ENCODE peak calls at places on chromosome 22, in six cellular contexts. K is esophagus squamous epithelium; R is fibroblast of lung; H is HCT116; D is CD4-positive, CD25-positive, alpha-beta regulatory T cell; N is aorta. C is an unnamed sample.

GRCh38 chr22:27124336-27125023 is 467.1 kb downstream of the MIAT start:
- DNase-seq in K (no peak), R (peak), H (no peak), D (no peak), N (peak), C (no peak)

GRCh38 chr22:45124176-45124857 is 39.4 kb upstream of the NUP50 start:
- DNase-seq in K (no peak), R (no peak), H (no peak), D (no peak), N (no peak), C (no peak)

GRCh38 chr22:30875481-30876215 is 92.9 kb downstream of the MORC2 start:
- DNase-seq in K (no peak), R (no peak), H (no peak), D (no peak), N (peak), C (peak)

GRCh38 chr22:27526851-27527250 is 274.7 kb downstream of the MN1 start:
- DNase-seq in K (no peak), R (no peak), H (no peak), D (no peak), N (no peak), C (no peak)

GRCh38 chr22:43882122-43882767 is 9.6 kb downstream of the PNPLA5 start:
- DNase-seq in K (no peak), R (no peak), H (no peak), D (no peak), N (peak), C (no peak)

GRCh38 chr22:42967933-42968332 is 47.0 kb downstream of the PACSIN2 start:
- DNase-seq in K (no peak), R (no peak), H (no peak), D (no peak), N (peak), C (peak)

GRCh38 chr22:17303840-17304779 is 65.2 kb upstream of the CECR2 start:
- DNase-seq in K (no peak), R (no peak), H (no peak), D (peak), N (no peak), C (no peak)

GRCh38 chr22:44622147-44622427 is 79.9 kb upstream of the PRR5 start:
- DNase-seq in K (no peak), R (no peak), H (no peak), D (no peak), N (no peak), C (no peak)

GRCh38 chr22:19103881-19104821 is 18.1 kb downstream of the DGCR2 start:
- DNase-seq in K (no peak), R (peak), H (no peak), D (no peak), N (no peak), C (no peak)

GRCh38 chr22:24819941-24820461 is 14.0 kb downstream of the SGSM1 start:
- DNase-seq in K (no peak), R (no peak), H (no peak), D (no peak), N (peak), C (peak)

GRCh38 chr22:21791635-21792625 is 56.3 kb upstream of the YPEL1 start:
- DNase-seq in K (no peak), R (peak), H (no peak), D (no peak), N (no peak), C (no peak)

GRCh38 chr22:43313497-43314474 is 29.4 kb downstream of the SCUBE1 start:
- DNase-seq in K (no peak), R (no peak), H (no peak), D (no peak), N (no peak), C (no peak)

GRCh38 chr22:28505416-28506156 is 174.1 kb downstream of the TTC28 start:
- DNase-seq in K (no peak), R (peak), H (no peak), D (no peak), N (peak), C (no peak)

GRCh38 chr22:30891443-30891755 is 77.2 kb downstream of the MORC2 start:
- DNase-seq in K (no peak), R (no peak), H (no peak), D (no peak), N (no peak), C (no peak)

GRCh38 chr22:25002241-25002985 is 49.9 kb downstream of the KIAA1671 start:
- DNase-seq in K (no peak), R (no peak), H (no peak), D (no peak), N (no peak), C (no peak)

GRCh38 chr22:26185190-26185589 is 15.9 kb downstream of the SEZ6L start:
- DNase-seq in K (no peak), R (no peak), H (no peak), D (no peak), N (no peak), C (no peak)

GRCh38 chr22:23389271-23390071 is 190.6 kb downstream of the IGLL1 start:
- DNase-seq in K (no peak), R (no peak), H (no peak), D (no peak), N (no peak), C (no peak)

GRCh38 chr22:36610567-36610966 is 81.6 kb upstream of the EIF3D start:
- DNase-seq in K (no peak), R (no peak), H (no peak), D (no peak), N (no peak), C (no peak)

GRCh38 chr22:36134167-36134566 is 26.4 kb downstream of the APOL3 start:
- DNase-seq in K (no peak), R (no peak), H (no peak), D (no peak), N (no peak), C (no peak)

GRCh38 chr22:23236026-23236425 is 55.7 kb downstream of the BCR start:
- DNase-seq in K (no peak), R (peak), H (no peak), D (no peak), N (peak), C (no peak)

GRCh38 chr22:48889209-48889830 is 938.4 kb downstream of the BRD1 start:
- DNase-seq in K (no peak), R (no peak), H (no peak), D (no peak), N (no peak), C (peak)

GRCh38 chr22:32411388-32411787 is 659 bp downstream of the RTCB start:
- DNase-seq in K (no peak), R (peak), H (no peak), D (no peak), N (no peak), C (no peak)

GRCh38 chr22:29570456-29570855 is 10.5 kb downstream of the NIPSNAP1 start:
- DNase-seq in K (no peak), R (no peak), H (no peak), D (no peak), N (no peak), C (no peak)

GRCh38 chr22:45164217-45165123 is 745 bp downstream of the NUP50 start:
- DNase-seq in K (no peak), R (peak), H (no peak), D (no peak), N (peak), C (peak)

GRCh38 chr22:43152355-43153071 is 1.2 kb downstream of the TSPO start:
- DNase-seq in K (peak), R (peak), H (no peak), D (peak), N (peak), C (peak)

GRCh38 chr22:33564683-33565082 is 355.6 kb downstream of the LARGE1 start:
- DNase-seq in K (no peak), R (no peak), H (no peak), D (no peak), N (no peak), C (no peak)

GRCh38 chr22:42613869-42614268 is 814 bp downstream of the POLDIP3 start:
- DNase-seq in K (no peak), R (peak), H (no peak), D (no peak), N (peak), C (no peak)

GRCh38 chr22:19359554-19360299 is 68.2 kb upstream of the CLTCL1 start:
- DNase-seq in K (no peak), R (no peak), H (no peak), D (no peak), N (no peak), C (no peak)

GRCh38 chr22:28296452-28296851 is 377.4 kb upstream of the PITPNB start:
- DNase-seq in K (no peak), R (no peak), H (no peak), D (no peak), N (no peak), C (no peak)

GRCh38 chr22:23045461-23045860 is 24.9 kb upstream of the GNAZ start:
- DNase-seq in K (no peak), R (no peak), H (no peak), D (no peak), N (no peak), C (no peak)

GRCh38 chr22:26857169-26857568 is 199.8 kb downstream of the MIAT start:
- DNase-seq in K (no peak), R (no peak), H (no peak), D (no peak), N (no peak), C (no peak)

GRCh38 chr22:24823787-24824186 is 17.8 kb downstream of the SGSM1 start:
- DNase-seq in K (no peak), R (no peak), H (no peak), D (no peak), N (no peak), C (no peak)

GRCh38 chr22:27879923-27880322 is 39.1 kb downstream of the PITPNB start:
- DNase-seq in K (no peak), R (peak), H (peak), D (no peak), N (no peak), C (no peak)

GRCh38 chr22:32413715-32414114 is 1.7 kb upstream of the RTCB start:
- DNase-seq in K (no peak), R (peak), H (peak), D (no peak), N (no peak), C (no peak)

GRCh38 chr22:30868663-30869385 is 99.8 kb downstream of the MORC2 start:
- DNase-seq in K (no peak), R (peak), H (no peak), D (no peak), N (peak), C (peak)

GRCh38 chr22:24503137-24503850 is 8.2 kb downstream of the UPB1 start:
- DNase-seq in K (no peak), R (peak), H (peak), D (peak), N (peak), C (peak)

GRCh38 chr22:27578937-27579617 is 222.5 kb downstream of the MN1 start:
- DNase-seq in K (no peak), R (peak), H (no peak), D (no peak), N (no peak), C (no peak)

GRCh38 chr22:20533095-20533878 is 25.9 kb downstream of the MED15 start:
- DNase-seq in K (no peak), R (no peak), H (no peak), D (no peak), N (no peak), C (no peak)

GRCh38 chr22:17853066-17853465 is 78.8 kb upstream of the BID start:
- DNase-seq in K (no peak), R (no peak), H (no peak), D (no peak), N (no peak), C (no peak)

GRCh38 chr22:29787371-29787980 is 20.3 kb downstream of the UQCR10 start:
- DNase-seq in K (no peak), R (no peak), H (no peak), D (no peak), N (no peak), C (no peak)

GRCh38 chr22:50532824-50533344 is 3.1 kb upstream of the TYMP start:
- DNase-seq in K (no peak), R (no peak), H (no peak), D (no peak), N (peak), C (no peak)
- H3K4me3 ChIP-seq in K (no peak), R (no peak), H (peak), D (no peak), N (no peak), C (no peak)

GRCh38 chr22:37636949-37637273 is 2.6 kb upstream of the SH3BP1 start:
- DNase-seq in K (no peak), R (no peak), H (no peak), D (no peak), N (no peak), C (no peak)
- H3K4me3 ChIP-seq in K (no peak), R (no peak), H (no peak), D (peak), N (no peak), C (no peak)

GRCh38 chr22:46569055-46569847 is 31.8 kb upstream of the CELSR1 start:
- DNase-seq in K (no peak), R (no peak), H (no peak), D (no peak), N (peak), C (peak)
- H3K4me3 ChIP-seq in K (no peak), R (no peak), H (no peak), D (no peak), N (no peak), C (no peak)

GRCh38 chr22:41351011-41351410 is 30.7 kb upstream of the TEF start:
- DNase-seq in K (no peak), R (no peak), H (no peak), D (no peak), N (no peak), C (no peak)
- H3K4me3 ChIP-seq in K (no peak), R (no peak), H (no peak), D (no peak), N (no peak), C (no peak)

GRCh38 chr22:37633082-37633692 is 6.3 kb upstream of the SH3BP1 start:
- DNase-seq in K (no peak), R (no peak), H (no peak), D (peak), N (no peak), C (no peak)
- H3K4me3 ChIP-seq in K (no peak), R (no peak), H (no peak), D (peak), N (no peak), C (peak)

C was measured in lower lobe of right lung.